ENCODE peak calls at places on chromosome 14, in five cellular contexts. U is right lobe of liver, V is body of pancreas, I is upper lobe of right lung, P is upper lobe of left lung. B is an unnamed sample.

GRCh38 chr14:58414845-58415244 is 12.5 kb downstream of the TIMM9 start:
- ATAC-seq in U (peak; percentile 46), V (no peak), I (no peak), P (no peak), B (no peak)

GRCh38 chr14:23646648-23647549 is 10.7 kb downstream of the DHRS2 start:
- ATAC-seq in U (no peak), V (no peak), I (no peak), P (no peak), B (no peak)

GRCh38 chr14:90970167-90970600 is 90.3 kb downstream of the RPS6KA5 start:
- ATAC-seq in U (peak; percentile 21), V (no peak), I (no peak), P (no peak), B (no peak)

GRCh38 chr14:92531151-92531873 is 17.7 kb downstream of the RIN3 start:
- ATAC-seq in U (peak; percentile 4), V (no peak), I (peak; percentile 91), P (peak; percentile 65), B (no peak)

GRCh38 chr14:24699052-24699451 is 65.1 kb upstream of the GZMB start:
- ATAC-seq in U (no peak), V (no peak), I (peak; percentile 50), P (no peak), B (no peak)

GRCh38 chr14:32938719-32939253 is at the start of gene NPAS3:
- ATAC-seq in U (peak; percentile 10), V (peak; percentile 59), I (peak; percentile 12), P (no peak), B (peak; percentile 64)

GRCh38 chr14:55384536-55384935 is 27.1 kb downstream of the ATG14 start:
- ATAC-seq in U (no peak), V (no peak), I (no peak), P (no peak), B (no peak)

GRCh38 chr14:50798048-50798421 is 32.9 kb downstream of the NIN start:
- ATAC-seq in U (no peak), V (no peak), I (no peak), P (no peak), B (no peak)

GRCh38 chr14:45743884-45744283 is 490.9 kb upstream of the MIS18BP1 start:
- ATAC-seq in U (no peak), V (no peak), I (no peak), P (no peak), B (no peak)

GRCh38 chr14:89422952-89423345 is 5.9 kb upstream of the FOXN3 start:
- ATAC-seq in U (no peak), V (no peak), I (no peak), P (no peak), B (no peak)

GRCh38 chr14:22803575-22803974 is 11.7 kb downstream of the SLC7A7 start:
- ATAC-seq in U (no peak), V (no peak), I (no peak), P (no peak), B (no peak)

GRCh38 chr14:35403085-35403396 is 1.5 kb downstream of the NFKBIA start:
- ATAC-seq in U (peak; percentile 3), V (no peak), I (peak; percentile 2), P (peak; percentile 24), B (no peak)

GRCh38 chr14:76268013-76268376 is 107.9 kb upstream of the ESRRB start:
- ATAC-seq in U (peak; percentile 62), V (peak; percentile 62), I (no peak), P (no peak), B (no peak)

GRCh38 chr14:74697976-74698375 is 14.9 kb downstream of the AREL1 start:
- ATAC-seq in U (no peak), V (no peak), I (no peak), P (no peak), B (no peak)

GRCh38 chr14:92994942-92995341 is 72.0 kb downstream of the CHGA start:
- ATAC-seq in U (no peak), V (no peak), I (no peak), P (no peak), B (no peak)

GRCh38 chr14:36996133-36996856 is 176.1 kb downstream of the SLC25A21 start:
- ATAC-seq in U (no peak), V (no peak), I (no peak), P (no peak), B (no peak)

GRCh38 chr14:88614218-88614907 is 51.5 kb downstream of the ZC3H14 start:
- ATAC-seq in U (peak; percentile 18), V (no peak), I (no peak), P (no peak), B (no peak)

GRCh38 chr14:105458010-105458409 is 16.6 kb upstream of the CRIP2 start:
- ATAC-seq in U (no peak), V (no peak), I (no peak), P (no peak), B (no peak)

GRCh38 chr14:53766106-53766505 is 190.5 kb downstream of the BMP4 start:
- ATAC-seq in U (peak; percentile 69), V (no peak), I (no peak), P (no peak), B (no peak)

GRCh38 chr14:29536886-29537511 is 390.6 kb downstream of the PRKD1 start:
- ATAC-seq in U (no peak), V (no peak), I (no peak), P (no peak), B (no peak)

GRCh38 chr14:31265701-31266398 is 58.3 kb upstream of the HECTD1 start:
- ATAC-seq in U (peak; percentile 77), V (peak; percentile 59), I (peak; percentile 6), P (no peak), B (no peak)

GRCh38 chr14:87409401-87409800 is 583.6 kb downstream of the GALC start:
- ATAC-seq in U (no peak), V (no peak), I (no peak), P (no peak), B (no peak)

GRCh38 chr14:23524954-23525353 is 26.6 kb downstream of the ZFHX2 start:
- ATAC-seq in U (no peak), V (no peak), I (no peak), P (no peak), B (no peak)

GRCh38 chr14:105473677-105474477 is 744 bp upstream of the CRIP2 start:
- ATAC-seq in U (peak; percentile 15), V (peak; percentile 65), I (peak; percentile 66), P (peak; percentile 77), B (peak; percentile 69)

GRCh38 chr14:70692210-70692609 is 50.5 kb downstream of the TTC9 start:
- ATAC-seq in U (peak; percentile 64), V (no peak), I (peak; percentile 80), P (no peak), B (peak; percentile 7)

GRCh38 chr14:49863483-49864262 is 11.1 kb upstream of the NEMF start:
- ATAC-seq in U (no peak), V (no peak), I (no peak), P (no peak), B (no peak)

GRCh38 chr14:55661029-55661428 is 81.0 kb downstream of the KTN1 start:
- ATAC-seq in U (no peak), V (no peak), I (no peak), P (no peak), B (no peak)

GRCh38 chr14:93430319-93430801 is 379 bp upstream of the UNC79 start:
- ATAC-seq in U (no peak), V (peak; percentile 59), I (no peak), P (no peak), B (no peak)

GRCh38 chr14:25250516-25250915 is 200.6 kb upstream of the STXBP6 start:
- ATAC-seq in U (no peak), V (no peak), I (no peak), P (no peak), B (no peak)

GRCh38 chr14:101103321-101103901 is 199.9 kb upstream of the RTL1 start:
- ATAC-seq in U (no peak), V (no peak), I (peak; percentile 19), P (peak; percentile 15), B (no peak)

GRCh38 chr14:73289729-73290128 is 52.4 kb downstream of the PAPLN start:
- ATAC-seq in U (no peak), V (no peak), I (no peak), P (no peak), B (no peak)

GRCh38 chr14:73285979-73286378 is 48.7 kb downstream of the PAPLN start:
- ATAC-seq in U (no peak), V (no peak), I (no peak), P (no peak), B (no peak)

GRCh38 chr14:73286598-73286997 is 49.3 kb downstream of the PAPLN start:
- ATAC-seq in U (no peak), V (no peak), I (no peak), P (no peak), B (no peak)

GRCh38 chr14:73289308-73289707 is 52.0 kb downstream of the PAPLN start:
- ATAC-seq in U (no peak), V (no peak), I (no peak), P (no peak), B (no peak)

DNA sequence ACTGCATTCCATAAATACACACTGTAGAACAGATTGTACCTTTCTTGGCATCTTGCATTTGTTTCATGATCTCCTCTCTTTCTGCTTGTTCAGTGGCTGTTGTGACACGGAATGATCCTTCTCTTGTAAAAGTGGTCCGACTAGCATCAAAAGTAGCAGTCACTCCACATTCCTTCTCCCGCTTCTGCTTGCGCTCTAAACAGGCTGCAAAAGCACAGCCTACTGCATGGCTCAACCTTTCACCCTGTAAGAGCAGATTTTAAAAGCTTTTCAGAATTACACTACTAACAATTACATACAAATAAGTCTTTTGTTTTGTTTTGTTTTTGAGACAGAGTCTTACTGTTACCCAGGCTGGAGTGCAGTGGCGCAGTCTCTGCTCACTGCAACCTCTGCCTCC is 49.8 kb downstream of the PAPLN start:
- ATAC-seq in U (no peak), V (no peak), I (peak; percentile 66), P (no peak), B (no peak)
- H3K36me3 ChIP-seq in U (peaks cover 62% of the 10 kb centered on the region), V (no peaks in the 10 kb centered on the region), I (peaks cover 65% of the 10 kb centered on the region), P (peaks cover 72% of the 10 kb centered on the region), B (peaks cover 76% of the 10 kb centered on the region)

DNA sequence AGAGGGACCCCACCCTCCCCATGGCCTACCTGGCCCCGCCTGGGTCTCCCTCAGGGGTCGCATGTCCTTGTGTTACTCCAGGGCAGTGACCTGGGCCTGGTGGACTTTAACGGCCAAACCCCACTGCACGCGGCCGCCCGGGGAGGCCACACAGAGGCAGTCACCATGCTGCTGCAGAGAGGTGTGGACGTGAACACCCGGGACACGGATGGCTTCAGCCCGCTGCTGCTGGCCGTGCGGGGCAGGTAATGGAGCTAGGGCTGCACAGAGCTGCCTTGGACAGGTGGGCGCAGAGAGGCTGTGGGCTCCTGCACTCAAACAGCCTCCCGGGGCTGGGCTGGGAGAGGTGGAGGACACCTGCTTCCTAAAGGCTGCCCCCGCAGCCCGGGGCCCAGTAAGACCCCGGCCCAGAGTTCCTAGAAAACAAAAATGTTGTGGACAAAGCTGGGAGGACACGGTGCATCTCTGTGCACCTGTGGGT is 21.6 kb downstream of the ASPG start:
- ATAC-seq in U (no peak), V (no peak), I (no peak), P (no peak), B (no peak)
- TF ChIP-seq CTCF in U (no peak), V (no peak), I (no peak), P (no peak), B (no peak)

DNA sequence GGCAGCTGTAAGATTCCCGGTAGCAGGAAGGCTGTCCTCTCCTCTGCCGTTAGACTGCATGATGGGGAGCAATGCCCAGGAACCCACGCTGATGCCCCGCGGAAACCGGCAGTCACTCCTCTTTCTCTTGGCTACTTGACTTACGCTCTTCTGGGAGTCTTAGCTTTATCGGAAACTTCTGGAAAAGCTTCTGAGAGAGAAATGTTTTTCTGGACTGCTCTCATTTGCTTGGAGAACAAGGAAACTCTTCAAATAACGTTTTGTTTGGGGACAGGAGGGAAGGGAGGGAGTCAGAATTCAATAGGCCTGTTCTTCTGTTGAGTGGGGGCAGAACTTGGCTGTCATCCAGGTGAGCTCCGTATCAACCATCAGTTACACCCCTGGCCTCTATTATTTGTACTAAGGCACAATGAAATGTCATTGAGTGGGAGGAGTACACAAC is 128.0 kb upstream of the MAX start:
- ATAC-seq in U (peak; percentile 42), V (peak; percentile 9), I (peak; percentile 76), P (peak; percentile 73), B (peak; percentile 44)
- H3K4me3 ChIP-seq in U (peak overlapping the region; percentile 26), V (no peak overlapping the region), I (peak overlapping the region; percentile 48), P (no peak overlapping the region), B (peak overlapping the region; percentile 23)

GRCh38 chr14:68874746-68875155 is 81.9 kb upstream of the ZFP36L1 start:
- ATAC-seq in U (peak; percentile 36), V (peak; percentile 51), I (peak; percentile 39), P (no peak), B (no peak)
- H3K36me3 ChIP-seq in U (peaks cover 71% of the 10 kb centered on the region), V (peaks cover 11% of the 10 kb centered on the region), I (peaks cover 84% of the 10 kb centered on the region), P (peaks cover 85% of the 10 kb centered on the region), B (peaks cover 93% of the 10 kb centered on the region)